ENCODE peak calls at places on chromosome 1, in six cellular contexts. E is activated gamma-delta T cell treated with Interleukin-2 at 50 U/mL for 16 hours, C is NCI-H2029 treated with DMSO at 0.1 percent for 48 hours, T is NCI-H1092, F is EL, R is lower leg skin. A is an unnamed sample.

GRCh38 chr1:206074839-206075238 is 21.9 kb downstream of the RHEX start:
- DNase-seq in E (no peak), C (no peak), T (no peak), F (no peak), R (no peak), A (no peak)

GRCh38 chr1:175725684-175726083 is 17.7 kb downstream of the TNR start:
- DNase-seq in E (no peak), C (no peak), T (no peak), F (peak), R (no peak), A (no peak)

GRCh38 chr1:16212251-16212961 is at the start of gene ARHGEF19:
- DNase-seq in E (no peak), C (peak), T (peak), F (no peak), R (no peak), A (no peak)

GRCh38 chr1:46062651-46063319 is 69.6 kb downstream of the PIK3R3 start:
- DNase-seq in E (no peak), C (no peak), T (no peak), F (peak), R (no peak), A (no peak)

GRCh38 chr1:61210435-61211012 is 128.2 kb downstream of the NFIA start:
- DNase-seq in E (no peak), C (no peak), T (no peak), F (no peak), R (no peak), A (no peak)

GRCh38 chr1:226128487-226129075 is 58.0 kb downstream of the ACBD3 start:
- DNase-seq in E (no peak), C (no peak), T (no peak), F (peak), R (peak), A (peak)

GRCh38 chr1:112320035-112320429 is 76.0 kb upstream of the CTTNBP2NL start:
- DNase-seq in E (no peak), C (no peak), T (no peak), F (no peak), R (no peak), A (no peak)

GRCh38 chr1:227945891-227946623 is 1.7 kb downstream of the WNT9A start:
- DNase-seq in E (no peak), C (no peak), T (no peak), F (peak), R (peak), A (peak)

GRCh38 chr1:8154621-8155052 is 128.5 kb upstream of the ERRFI1 start:
- DNase-seq in E (no peak), C (no peak), T (no peak), F (no peak), R (no peak), A (no peak)

GRCh38 chr1:175317795-175318194 is 125.2 kb upstream of the KIAA0040 start:
- DNase-seq in E (no peak), C (no peak), T (no peak), F (no peak), R (no peak), A (no peak)

GRCh38 chr1:4636644-4637380 is 17.6 kb upstream of the AJAP1 start:
- DNase-seq in E (no peak), C (no peak), T (no peak), F (no peak), R (no peak), A (no peak)

GRCh38 chr1:179883040-179883501 is 986 bp downstream of the TOR1AIP1 start:
- DNase-seq in E (no peak), C (no peak), T (peak), F (no peak), R (no peak), A (no peak)

GRCh38 chr1:206551985-206552325 is 44.6 kb downstream of the RASSF5 start:
- DNase-seq in E (peak), C (no peak), T (no peak), F (no peak), R (no peak), A (no peak)

GRCh38 chr1:150066838-150067183 is 765 bp upstream of the VPS45 start:
- DNase-seq in E (peak), C (no peak), T (no peak), F (no peak), R (peak), A (no peak)

GRCh38 chr1:117553468-117553867 is 52.4 kb upstream of the TENT5C start:
- DNase-seq in E (no peak), C (no peak), T (no peak), F (no peak), R (no peak), A (no peak)

GRCh38 chr1:117608758-117609157 is 2.9 kb downstream of the TENT5C start:
- DNase-seq in E (no peak), C (no peak), T (no peak), F (no peak), R (no peak), A (no peak)

GRCh38 chr1:227586733-227587132 is 23.4 kb downstream of the ZNF678 start:
- DNase-seq in E (no peak), C (no peak), T (no peak), F (no peak), R (no peak), A (no peak)

GRCh38 chr1:92989936-92990582 is 28.8 kb upstream of the DIPK1A start:
- DNase-seq in E (no peak), C (no peak), T (no peak), F (peak), R (peak), A (peak)

GRCh38 chr1:219660666-219661463 is 48.0 kb upstream of the ZC3H11B start:
- DNase-seq in E (no peak), C (peak), T (no peak), F (peak), R (peak), A (peak)

GRCh38 chr1:192601145-192602048 is 25.8 kb downstream of the RGS1 start:
- DNase-seq in E (no peak), C (no peak), T (no peak), F (peak), R (no peak), A (peak)

GRCh38 chr1:22627331-22627730 is 9.1 kb upstream of the C1QA start:
- DNase-seq in E (no peak), C (no peak), T (peak), F (no peak), R (no peak), A (no peak)

GRCh38 chr1:205504311-205505075 is at the start of gene CDK18:
- DNase-seq in E (peak), C (peak), T (peak), F (peak), R (peak), A (no peak)

GRCh38 chr1:163090321-163090945 is 21.3 kb downstream of the RGS4 start:
- DNase-seq in E (no peak), C (no peak), T (no peak), F (peak), R (no peak), A (peak)

GRCh38 chr1:206635983-206636354 is 633 bp downstream of the DYRK3 start:
- DNase-seq in E (no peak), C (no peak), T (no peak), F (peak), R (no peak), A (no peak)

GRCh38 chr1:147079400-147080012 is 92.8 kb downstream of the PRKAB2 start:
- DNase-seq in E (no peak), C (no peak), T (no peak), F (no peak), R (no peak), A (no peak)

GRCh38 chr1:63774617-63775417 is 1.0 kb downstream of the ROR1 start:
- DNase-seq in E (no peak), C (peak), T (no peak), F (peak), R (peak), A (peak)

GRCh38 chr1:30412241-30413110 is 310.9 kb downstream of the MATN1 start:
- DNase-seq in E (no peak), C (no peak), T (no peak), F (peak), R (peak), A (no peak)

GRCh38 chr1:228306275-228307217 is 98.7 kb downstream of the OBSCN start:
- DNase-seq in E (no peak), C (no peak), T (peak), F (no peak), R (peak), A (no peak)

GRCh38 chr1:198934901-198935301 is 296.1 kb downstream of the PTPRC start:
- DNase-seq in E (peak), C (no peak), T (no peak), F (peak), R (no peak), A (peak)